ENCODE peak calls at places on chromosomes 1 and 21, in seven cellular contexts. One of them, this sample, is unnamed.

GRCh38 chr1:10641976-10642375 is 154.5 kb downstream of the CASZ1 start:
- DNase-seq in lower lobe of right lung: no peak
- DNase-seq in CD4-positive, alpha-beta T cell: no peak
- DNase-seq in GM13977: no peak
- DNase-seq in Calu3: no peak
- DNase-seq in PC-3: no peak
- DNase-seq in neural progenitor cell: no peak
- DNase-seq in this sample: no peak

GRCh38 chr1:225422795-225423517 is 4.9 kb downstream of the LBR start:
- DNase-seq in lower lobe of right lung: no peak
- DNase-seq in CD4-positive, alpha-beta T cell: no peak
- DNase-seq in GM13977: no peak
- DNase-seq in Calu3: no peak
- DNase-seq in PC-3: peak
- DNase-seq in neural progenitor cell: no peak
- DNase-seq in this sample: no peak

GRCh38 chr1:197526736-197527371 is 248.4 kb downstream of the DENND1B start:
- DNase-seq in lower lobe of right lung: no peak
- DNase-seq in CD4-positive, alpha-beta T cell: no peak
- DNase-seq in GM13977: peak
- DNase-seq in Calu3: no peak
- DNase-seq in PC-3: peak
- DNase-seq in neural progenitor cell: peak
- DNase-seq in this sample: peak

GRCh38 chr1:67537647-67538018 is 107.4 kb upstream of the SERBP1 start:
- DNase-seq in lower lobe of right lung: no peak
- DNase-seq in CD4-positive, alpha-beta T cell: no peak
- DNase-seq in GM13977: no peak
- DNase-seq in Calu3: no peak
- DNase-seq in PC-3: no peak
- DNase-seq in neural progenitor cell: no peak
- DNase-seq in this sample: no peak

GRCh38 chr1:21372383-21372782 is 67.6 kb upstream of the NBPF3 start:
- DNase-seq in lower lobe of right lung: no peak
- DNase-seq in CD4-positive, alpha-beta T cell: no peak
- DNase-seq in GM13977: no peak
- DNase-seq in Calu3: no peak
- DNase-seq in PC-3: no peak
- DNase-seq in neural progenitor cell: no peak
- DNase-seq in this sample: no peak

GRCh38 chr1:149987297-149987595 is 23.3 kb downstream of the OTUD7B start:
- DNase-seq in lower lobe of right lung: no peak
- DNase-seq in CD4-positive, alpha-beta T cell: no peak
- DNase-seq in GM13977: no peak
- DNase-seq in Calu3: no peak
- DNase-seq in PC-3: no peak
- DNase-seq in neural progenitor cell: no peak
- DNase-seq in this sample: no peak

GRCh38 chr1:1050577-1051052 is 23.5 kb downstream of the RNF223 start:
- DNase-seq in lower lobe of right lung: no peak
- DNase-seq in CD4-positive, alpha-beta T cell: no peak
- DNase-seq in GM13977: no peak
- DNase-seq in Calu3: no peak
- DNase-seq in PC-3: no peak
- DNase-seq in neural progenitor cell: no peak
- DNase-seq in this sample: peak

GRCh38 chr21:33013618-33014017 is 12.1 kb upstream of the OLIG2 start:
- DNase-seq in lower lobe of right lung: no peak
- DNase-seq in CD4-positive, alpha-beta T cell: no peak
- DNase-seq in GM13977: no peak
- DNase-seq in Calu3: no peak
- DNase-seq in PC-3: no peak
- DNase-seq in neural progenitor cell: peak
- DNase-seq in this sample: no peak

GRCh38 chr1:51241119-51241518 is 5.0 kb downstream of the RNF11 start:
- DNase-seq in lower lobe of right lung: no peak
- DNase-seq in CD4-positive, alpha-beta T cell: no peak
- DNase-seq in GM13977: no peak
- DNase-seq in Calu3: no peak
- DNase-seq in PC-3: no peak
- DNase-seq in neural progenitor cell: no peak
- DNase-seq in this sample: no peak

GRCh38 chr1:20787775-20788488 is 825 bp upstream of the HP1BP3 start:
- DNase-seq in lower lobe of right lung: no peak
- DNase-seq in CD4-positive, alpha-beta T cell: no peak
- DNase-seq in GM13977: peak
- DNase-seq in Calu3: no peak
- DNase-seq in PC-3: peak
- DNase-seq in neural progenitor cell: peak
- DNase-seq in this sample: no peak

GRCh38 chr1:224644553-224645154 is 28.5 kb downstream of the CNIH3 start:
- DNase-seq in lower lobe of right lung: no peak
- DNase-seq in CD4-positive, alpha-beta T cell: peak
- DNase-seq in GM13977: peak
- DNase-seq in Calu3: peak
- DNase-seq in PC-3: peak
- DNase-seq in neural progenitor cell: peak
- DNase-seq in this sample: peak

GRCh38 chr1:23555225-23555801 is 4.0 kb downstream of the ID3 start:
- DNase-seq in lower lobe of right lung: no peak
- DNase-seq in CD4-positive, alpha-beta T cell: no peak
- DNase-seq in GM13977: no peak
- DNase-seq in Calu3: no peak
- DNase-seq in PC-3: no peak
- DNase-seq in neural progenitor cell: peak
- DNase-seq in this sample: no peak

GRCh38 chr1:23555949-23556640 is 3.2 kb downstream of the ID3 start:
- DNase-seq in lower lobe of right lung: no peak
- DNase-seq in CD4-positive, alpha-beta T cell: no peak
- DNase-seq in GM13977: no peak
- DNase-seq in Calu3: no peak
- DNase-seq in PC-3: peak
- DNase-seq in neural progenitor cell: peak
- DNase-seq in this sample: no peak

GRCh38 chr1:23553206-23553895 is 6.0 kb downstream of the ID3 start:
- DNase-seq in lower lobe of right lung: no peak
- DNase-seq in CD4-positive, alpha-beta T cell: no peak
- DNase-seq in GM13977: no peak
- DNase-seq in Calu3: no peak
- DNase-seq in PC-3: no peak
- DNase-seq in neural progenitor cell: no peak
- DNase-seq in this sample: no peak

GRCh38 chr1:23553896-23554480 is 5.3 kb downstream of the ID3 start:
- DNase-seq in lower lobe of right lung: no peak
- DNase-seq in CD4-positive, alpha-beta T cell: no peak
- DNase-seq in GM13977: no peak
- DNase-seq in Calu3: no peak
- DNase-seq in PC-3: no peak
- DNase-seq in neural progenitor cell: peak
- DNase-seq in this sample: no peak

GRCh38 chr1:23554481-23555224 is 4.6 kb downstream of the ID3 start:
- DNase-seq in lower lobe of right lung: peak
- DNase-seq in CD4-positive, alpha-beta T cell: peak
- DNase-seq in GM13977: peak
- DNase-seq in Calu3: peak
- DNase-seq in PC-3: peak
- DNase-seq in neural progenitor cell: peak
- DNase-seq in this sample: peak
- TF ChIP-seq CTCF in lower lobe of right lung: peak
- TF ChIP-seq CTCF in CD4-positive, alpha-beta T cell: peak
- TF ChIP-seq CTCF in GM13977: peak
- TF ChIP-seq CTCF in Calu3: no peak
- TF ChIP-seq CTCF in PC-3: peak
- TF ChIP-seq CTCF in neural progenitor cell: peak
- TF ChIP-seq CTCF in this sample: peak

DNA sequence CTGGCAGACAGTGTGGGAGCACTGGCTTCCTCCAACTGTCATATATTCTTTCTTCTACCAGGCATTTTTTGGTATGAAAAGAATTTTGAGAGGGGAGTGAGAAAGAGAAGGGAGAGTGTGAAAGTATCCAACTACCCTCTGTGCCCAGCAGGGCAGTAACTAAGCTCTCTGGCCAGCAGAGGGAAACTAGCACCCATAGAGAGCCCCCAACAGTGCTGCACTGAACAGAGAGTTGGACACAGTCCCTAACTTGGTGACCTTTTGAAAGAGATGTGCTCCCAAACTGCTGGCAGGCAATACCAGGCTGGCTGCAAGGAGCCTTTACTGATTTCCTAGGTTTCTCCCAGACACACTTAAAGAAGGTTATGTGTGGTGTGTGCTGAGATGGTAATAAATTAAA is 118.8 kb upstream of the PBX1 start:
- DNase-seq in lower lobe of right lung: no peak
- DNase-seq in CD4-positive, alpha-beta T cell: no peak
- DNase-seq in GM13977: no peak
- DNase-seq in Calu3: peak
- DNase-seq in PC-3: peak
- DNase-seq in neural progenitor cell: peak
- DNase-seq in this sample: no peak
- TF ChIP-seq CTCF in lower lobe of right lung: peak
- TF ChIP-seq CTCF in CD4-positive, alpha-beta T cell: no peak
- TF ChIP-seq CTCF in GM13977: no peak
- TF ChIP-seq CTCF in Calu3: peak
- TF ChIP-seq CTCF in PC-3: peak
- TF ChIP-seq CTCF in neural progenitor cell: peak
- TF ChIP-seq CTCF in this sample: no peak

DNA sequence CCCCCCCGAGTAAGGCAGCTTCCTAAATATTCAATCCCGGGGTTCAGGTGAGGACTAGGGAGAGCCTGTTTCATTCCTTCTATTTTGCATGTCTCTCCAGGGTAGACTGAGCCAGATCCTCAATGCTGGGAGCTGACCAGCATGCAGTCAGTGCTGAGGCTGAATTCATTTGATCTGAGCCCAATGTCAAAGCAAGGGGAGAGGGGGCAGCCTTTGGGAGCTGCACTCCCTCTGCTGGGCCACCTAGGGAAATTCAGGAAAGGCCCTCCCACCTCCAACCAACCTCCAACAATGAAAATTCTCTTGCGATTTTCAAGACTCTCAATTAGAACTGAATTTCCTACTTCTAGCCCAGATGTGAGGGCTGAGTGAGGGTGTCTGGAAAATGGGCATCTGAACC is 371.2 kb downstream of the NPHP4 start:
- DNase-seq in lower lobe of right lung: no peak
- DNase-seq in CD4-positive, alpha-beta T cell: no peak
- DNase-seq in GM13977: no peak
- DNase-seq in Calu3: no peak
- DNase-seq in PC-3: peak
- DNase-seq in neural progenitor cell: peak
- DNase-seq in this sample: no peak
- TF ChIP-seq CTCF in lower lobe of right lung: peak
- TF ChIP-seq CTCF in CD4-positive, alpha-beta T cell: no peak
- TF ChIP-seq CTCF in GM13977: no peak
- TF ChIP-seq CTCF in Calu3: no peak
- TF ChIP-seq CTCF in PC-3: peak
- TF ChIP-seq CTCF in neural progenitor cell: peak
- TF ChIP-seq CTCF in this sample: no peak

GRCh38 chr21:41774467-41775151 is 7.8 kb upstream of the RIPK4 start:
- DNase-seq in lower lobe of right lung: no peak
- DNase-seq in CD4-positive, alpha-beta T cell: no peak
- DNase-seq in GM13977: no peak
- DNase-seq in Calu3: no peak
- DNase-seq in PC-3: no peak
- DNase-seq in neural progenitor cell: no peak
- DNase-seq in this sample: no peak
- TF ChIP-seq CTCF in lower lobe of right lung: no peak
- TF ChIP-seq CTCF in CD4-positive, alpha-beta T cell: no peak
- TF ChIP-seq CTCF in GM13977: no peak
- TF ChIP-seq CTCF in Calu3: no peak
- TF ChIP-seq CTCF in PC-3: no peak
- TF ChIP-seq CTCF in neural progenitor cell: no peak
- TF ChIP-seq CTCF in this sample: no peak

GRCh38 chr1:29230553-29231378 is at the start of gene MECR:
- DNase-seq in lower lobe of right lung: peak
- DNase-seq in CD4-positive, alpha-beta T cell: peak
- DNase-seq in GM13977: peak
- DNase-seq in Calu3: peak
- DNase-seq in PC-3: peak
- DNase-seq in neural progenitor cell: peak
- DNase-seq in this sample: peak
- TF ChIP-seq CTCF in lower lobe of right lung: peak
- TF ChIP-seq CTCF in CD4-positive, alpha-beta T cell: no peak
- TF ChIP-seq CTCF in GM13977: peak
- TF ChIP-seq CTCF in Calu3: peak
- TF ChIP-seq CTCF in PC-3: peak
- TF ChIP-seq CTCF in neural progenitor cell: peak
- TF ChIP-seq CTCF in this sample: peak

DNA sequence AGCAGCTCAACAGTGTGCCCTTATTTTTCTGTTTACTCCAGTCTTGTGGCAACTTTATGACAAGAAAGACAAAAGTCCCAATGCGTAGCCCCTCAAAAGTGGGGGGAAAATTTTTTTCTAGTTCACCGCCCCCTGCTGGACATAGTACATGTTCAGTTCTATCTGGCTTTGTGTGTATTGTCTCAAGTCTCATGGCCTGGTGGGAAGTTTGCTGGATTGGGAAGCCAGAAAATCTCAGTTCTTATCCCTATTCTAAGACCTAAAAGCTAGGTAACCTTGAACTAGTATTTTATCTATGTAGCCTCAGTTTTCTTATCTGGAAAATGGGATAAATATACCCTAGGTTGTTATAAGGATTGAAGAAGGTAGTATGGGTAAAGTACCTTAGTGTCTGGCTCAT is 55.8 kb upstream of the LDLRAP1 start:
- DNase-seq in lower lobe of right lung: no peak
- DNase-seq in CD4-positive, alpha-beta T cell: peak
- DNase-seq in GM13977: no peak
- DNase-seq in Calu3: no peak
- DNase-seq in PC-3: peak
- DNase-seq in neural progenitor cell: peak
- DNase-seq in this sample: peak
- TF ChIP-seq CTCF in lower lobe of right lung: peak
- TF ChIP-seq CTCF in CD4-positive, alpha-beta T cell: peak
- TF ChIP-seq CTCF in GM13977: peak
- TF ChIP-seq CTCF in Calu3: peak
- TF ChIP-seq CTCF in PC-3: peak
- TF ChIP-seq CTCF in neural progenitor cell: peak
- TF ChIP-seq CTCF in this sample: peak

GRCh38 chr1:53725238-53725689 is 13.7 kb downstream of the GLIS1 start:
- DNase-seq in lower lobe of right lung: no peak
- DNase-seq in CD4-positive, alpha-beta T cell: no peak
- DNase-seq in GM13977: no peak
- DNase-seq in Calu3: no peak
- DNase-seq in PC-3: peak
- DNase-seq in neural progenitor cell: peak
- DNase-seq in this sample: no peak
- TF ChIP-seq CTCF in lower lobe of right lung: no peak
- TF ChIP-seq CTCF in CD4-positive, alpha-beta T cell: no peak
- TF ChIP-seq CTCF in GM13977: no peak
- TF ChIP-seq CTCF in Calu3: no peak
- TF ChIP-seq CTCF in PC-3: peak
- TF ChIP-seq CTCF in neural progenitor cell: peak
- TF ChIP-seq CTCF in this sample: no peak

This sample was measured in GM10248.